ENCODE peak calls at places on chromosomes 12 and 14, in nine cellular contexts. G is brain microvascular endothelial cell, O is gastrocnemius medialis, K is left ventricle myocardium inferior, U is uterus, F is IMR-90, C is heart left ventricle, N is pancreas, I is lower leg skin. Y is an unnamed sample.

GRCh38 chr14:94716976-94717375 is 52.9 kb downstream of the GSC start:
- DNase-seq in G (no peak), O (no peak), K (no peak), U (no peak), F (no peak), C (no peak), N (no peak), I (no peak), Y (no peak)

GRCh38 chr12:74111688-74112360 is 425.8 kb upstream of the ATXN7L3B start:
- DNase-seq in G (peak), O (no peak), K (no peak), U (no peak), F (no peak), C (no peak), N (no peak), I (no peak), Y (no peak)

GRCh38 chr12:115507951-115508722 is 769.4 kb downstream of the MED13L start:
- DNase-seq in G (no peak), O (no peak), K (peak), U (no peak), F (no peak), C (peak), N (no peak), I (no peak), Y (no peak)

GRCh38 chr14:52550661-52551060 is 1.6 kb downstream of the TXNDC16 start:
- DNase-seq in G (no peak), O (no peak), K (no peak), U (no peak), F (no peak), C (no peak), N (no peak), I (no peak), Y (no peak)

GRCh38 chr14:88919502-88919901 is 95.1 kb downstream of the TTC8 start:
- DNase-seq in G (no peak), O (no peak), K (no peak), U (no peak), F (no peak), C (no peak), N (no peak), I (no peak), Y (no peak)

GRCh38 chr12:111454716-111455447 is 49.2 kb downstream of the SH2B3 start:
- DNase-seq in G (no peak), O (no peak), K (no peak), U (no peak), F (no peak), C (no peak), N (no peak), I (no peak), Y (no peak)

GRCh38 chr12:48995061-48995879 is 3.9 kb downstream of the DDN start:
- DNase-seq in G (peak), O (peak), K (peak), U (peak), F (peak), C (peak), N (peak), I (peak), Y (peak)

GRCh38 chr12:110073049-110073831 is 24.9 kb upstream of the C12orf76 start:
- DNase-seq in G (no peak), O (no peak), K (peak), U (no peak), F (no peak), C (no peak), N (no peak), I (peak), Y (no peak)

GRCh38 chr12:107369006-107369405 is 275.7 kb upstream of the CRY1 start:
- DNase-seq in G (no peak), O (no peak), K (no peak), U (no peak), F (no peak), C (no peak), N (no peak), I (no peak), Y (no peak)

GRCh38 chr12:107448198-107448597 is 237.4 kb upstream of the PWP1 start:
- DNase-seq in G (peak), O (no peak), K (no peak), U (no peak), F (peak), C (no peak), N (no peak), I (no peak), Y (no peak)

GRCh38 chr12:52121848-52122838 is 42.6 kb downstream of the SMIM41 start:
- DNase-seq in G (peak), O (peak), K (peak), U (no peak), F (peak), C (peak), N (peak), I (no peak), Y (peak)

GRCh38 chr12:80815351-80815750 is 98.6 kb downstream of the MYF5 start:
- DNase-seq in G (no peak), O (no peak), K (no peak), U (no peak), F (peak), C (no peak), N (no peak), I (no peak), Y (no peak)

GRCh38 chr14:36512585-36513003 is 7.4 kb downstream of the NKX2-1 start:
- DNase-seq in G (no peak), O (no peak), K (no peak), U (no peak), F (no peak), C (no peak), N (no peak), I (no peak), Y (no peak)

GRCh38 chr12:131100031-131100674 is 146.4 kb downstream of the ADGRD1 start:
- DNase-seq in G (no peak), O (no peak), K (no peak), U (no peak), F (no peak), C (no peak), N (no peak), I (no peak), Y (no peak)

GRCh38 chr12:26123482-26123980 is 1.3 kb downstream of the BHLHE41 start:
- DNase-seq in G (no peak), O (no peak), K (no peak), U (no peak), F (peak), C (no peak), N (no peak), I (no peak), Y (no peak)

GRCh38 chr14:37625597-37626595 is 30.5 kb downstream of the TTC6 start:
- DNase-seq in G (peak), O (no peak), K (no peak), U (no peak), F (peak), C (no peak), N (no peak), I (no peak), Y (no peak)

GRCh38 chr12:12786716-12787601 is 1.5 kb downstream of the APOLD1 start:
- DNase-seq in G (peak), O (peak), K (peak), U (peak), F (peak), C (peak), N (peak), I (peak), Y (peak)

GRCh38 chr12:98660521-98660920 is 15.4 kb downstream of the APAF1 start:
- DNase-seq in G (no peak), O (no peak), K (no peak), U (no peak), F (no peak), C (no peak), N (no peak), I (no peak), Y (no peak)
- TF ChIP-seq CTCF in G (no peak), O (no peak), K (no peak), U (no peak), F (no peak), C (no peak), N (no peak), I (no peak), Y (no peak)

GRCh38 chr14:60197629-60198318 is 32.6 kb upstream of the DHRS7 start:
- DNase-seq in G (no peak), O (no peak), K (no peak), U (no peak), F (no peak), C (no peak), N (no peak), I (no peak), Y (no peak)
- TF ChIP-seq CTCF in G (no peak), O (no peak), K (no peak), U (no peak), F (no peak), C (no peak), N (no peak), I (no peak), Y (no peak)

GRCh38 chr12:132439333-132439904 is 50.5 kb upstream of the FBRSL1 start:
- DNase-seq in G (no peak), O (no peak), K (no peak), U (no peak), F (no peak), C (no peak), N (no peak), I (no peak), Y (no peak)
- TF ChIP-seq CTCF in G (no peak), O (no peak), K (no peak), U (no peak), F (no peak), C (no peak), N (no peak), I (no peak), Y (no peak)

DNA sequence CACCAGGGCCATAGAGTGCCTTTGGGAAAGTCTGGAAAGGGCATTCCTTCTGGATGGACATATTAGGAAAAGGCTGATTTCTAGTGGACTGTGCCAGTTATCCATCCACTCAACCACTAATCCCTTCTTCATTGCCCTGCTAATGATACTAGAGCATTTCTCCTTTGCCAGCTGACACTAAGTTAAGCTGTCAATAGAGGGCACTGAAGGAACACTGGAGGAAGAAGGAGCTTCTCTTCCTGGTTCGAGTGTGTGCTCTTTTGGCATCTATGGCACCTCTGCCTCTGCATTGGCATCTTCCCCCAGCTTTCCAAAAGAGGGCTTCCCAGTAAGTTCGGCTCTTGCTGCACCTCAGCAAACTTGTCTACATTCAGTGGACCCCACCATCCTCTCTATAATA is 165.4 kb downstream of the DERA start:
- DNase-seq in G (no peak), O (no peak), K (no peak), U (no peak), F (peak), C (no peak), N (no peak), I (no peak), Y (no peak)
- TF ChIP-seq CTCF in G (peak), O (no peak), K (peak), U (no peak), F (peak), C (peak), N (no peak), I (no peak), Y (peak)

GRCh38 chr12:95195122-95195521 is 22.1 kb downstream of the FGD6 start:
- DNase-seq in G (no peak), O (no peak), K (no peak), U (no peak), F (no peak), C (no peak), N (no peak), I (no peak), Y (no peak)

GRCh38 chr12:95201056-95201670 is 16.1 kb downstream of the FGD6 start:
- DNase-seq in G (peak), O (no peak), K (no peak), U (no peak), F (peak), C (no peak), N (no peak), I (no peak), Y (no peak)

GRCh38 chr12:95198914-95199313 is 18.4 kb downstream of the FGD6 start:
- DNase-seq in G (no peak), O (no peak), K (no peak), U (no peak), F (no peak), C (no peak), N (no peak), I (no peak), Y (no peak)

GRCh38 chr12:95200128-95200973 is 16.9 kb downstream of the FGD6 start:
- DNase-seq in G (no peak), O (no peak), K (no peak), U (no peak), F (no peak), C (no peak), N (no peak), I (no peak), Y (no peak)

DNA sequence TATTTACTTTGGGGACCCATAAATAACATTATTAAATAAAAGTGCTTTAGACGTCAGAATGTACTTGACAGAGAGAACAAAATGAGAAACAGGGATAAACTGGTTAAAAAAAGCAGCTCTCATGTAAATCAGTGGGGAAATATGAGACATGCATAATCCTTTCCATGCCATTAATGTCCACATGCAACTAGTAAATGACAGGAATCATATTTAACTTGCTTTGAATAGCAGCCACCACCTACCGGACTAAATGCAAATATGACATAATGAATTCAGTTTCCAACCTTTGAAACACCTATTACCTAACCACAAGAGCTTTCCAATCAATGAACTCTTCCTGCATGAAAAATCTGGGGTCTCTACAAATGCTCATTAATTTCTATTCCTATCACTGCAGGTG is 19.6 kb downstream of the FGD6 start:
- DNase-seq in G (no peak), O (no peak), K (no peak), U (no peak), F (no peak), C (no peak), N (no peak), I (no peak), Y (no peak)
- TF ChIP-seq CTCF in G (no peak), O (no peak), K (no peak), U (no peak), F (no peak), C (no peak), N (no peak), I (no peak), Y (no peak)

DNA sequence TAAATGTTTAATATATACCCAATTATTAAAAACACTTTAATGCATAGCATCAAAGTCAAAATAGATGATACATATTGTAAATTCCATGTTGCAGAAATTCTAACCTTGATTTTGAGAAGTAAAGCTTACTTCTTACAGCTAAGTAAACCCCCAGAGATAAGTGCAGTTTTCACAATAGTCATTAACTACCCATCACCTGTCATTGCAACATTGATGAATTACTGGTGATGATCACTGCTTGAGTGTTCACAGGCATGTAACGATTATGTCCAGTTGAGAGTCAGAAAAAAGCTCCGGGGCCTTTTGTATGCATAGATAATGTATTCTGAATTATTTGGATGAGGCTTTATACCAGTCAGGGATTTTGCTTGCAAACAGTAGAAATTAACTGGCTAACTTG is 67.7 kb downstream of the ZNF664 start:
- DNase-seq in G (no peak), O (no peak), K (no peak), U (no peak), F (no peak), C (no peak), N (no peak), I (no peak), Y (no peak)
- TF ChIP-seq CTCF in G (no peak), O (no peak), K (no peak), U (no peak), F (no peak), C (no peak), N (no peak), I (no peak), Y (no peak)

DNA sequence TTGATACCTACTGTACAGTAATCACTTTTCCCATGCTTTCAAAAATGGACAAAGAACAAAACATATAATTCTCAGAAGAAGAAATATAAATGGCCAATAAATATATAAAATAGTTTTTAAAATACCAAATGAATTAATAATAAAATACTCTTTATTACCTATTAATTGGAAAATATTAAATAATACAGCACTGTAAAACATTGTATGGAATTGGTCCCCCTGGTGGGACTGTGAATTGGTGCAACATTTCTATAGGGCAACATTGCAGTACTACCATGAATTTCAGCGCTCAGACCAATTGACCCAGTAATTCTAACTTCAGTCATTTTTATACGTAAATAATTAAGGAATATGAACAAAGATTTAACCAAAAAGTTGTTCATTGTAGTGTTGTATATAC is 162.6 kb downstream of the PELI2 start:
- DNase-seq in G (no peak), O (no peak), K (no peak), U (no peak), F (no peak), C (no peak), N (no peak), I (no peak), Y (no peak)
- TF ChIP-seq CTCF in G (peak), O (no peak), K (no peak), U (no peak), F (no peak), C (no peak), N (no peak), I (no peak), Y (no peak)

Y was measured in D721Med.